ENCODE peak calls at places on chromosomes 16 and 17, in five cellular contexts. One of them, this sample, is unnamed.

GRCh38 chr17:1322014-1322428 is 42.6 kb downstream of the TRARG1 start:
- DNase-seq in stimulated activated CD4-positive, alpha-beta T cell treated with anti-CD3 and anti-CD28 coated beads, Interleukin-1b, Interleukin-23, amount 100 ng/mL, for 48 hours: no peak
- DNase-seq in mucosa of gallbladder: no peak
- DNase-seq in kidney tubule cell: no peak
- DNase-seq in glutamatergic neuron: no peak
- DNase-seq in this sample: no peak

GRCh38 chr17:48456584-48456983 is 26.6 kb upstream of the SKAP1 start:
- DNase-seq in stimulated activated CD4-positive, alpha-beta T cell treated with anti-CD3 and anti-CD28 coated beads, Interleukin-1b, Interleukin-23, amount 100 ng/mL, for 48 hours: peak; percentile 65
- DNase-seq in mucosa of gallbladder: peak; percentile 23
- DNase-seq in kidney tubule cell: peak; percentile 88
- DNase-seq in glutamatergic neuron: no peak
- DNase-seq in this sample: no peak

GRCh38 chr16:86337581-86338402 is 172.5 kb upstream of the FOXF1 start:
- DNase-seq in stimulated activated CD4-positive, alpha-beta T cell treated with anti-CD3 and anti-CD28 coated beads, Interleukin-1b, Interleukin-23, amount 100 ng/mL, for 48 hours: no peak
- DNase-seq in mucosa of gallbladder: no peak
- DNase-seq in kidney tubule cell: no peak
- DNase-seq in glutamatergic neuron: no peak
- DNase-seq in this sample: no peak

GRCh38 chr17:56973520-56973919 is 4.4 kb upstream of the SCPEP1 start:
- DNase-seq in stimulated activated CD4-positive, alpha-beta T cell treated with anti-CD3 and anti-CD28 coated beads, Interleukin-1b, Interleukin-23, amount 100 ng/mL, for 48 hours: no peak
- DNase-seq in mucosa of gallbladder: no peak
- DNase-seq in kidney tubule cell: peak; percentile 6
- DNase-seq in glutamatergic neuron: no peak
- DNase-seq in this sample: no peak

GRCh38 chr16:87850009-87851006 is 19.0 kb downstream of the SLC7A5 start:
- DNase-seq in stimulated activated CD4-positive, alpha-beta T cell treated with anti-CD3 and anti-CD28 coated beads, Interleukin-1b, Interleukin-23, amount 100 ng/mL, for 48 hours: peak; percentile 68
- DNase-seq in mucosa of gallbladder: no peak
- DNase-seq in kidney tubule cell: peak; percentile 63
- DNase-seq in glutamatergic neuron: peak; percentile 87
- DNase-seq in this sample: peak; percentile 81

GRCh38 chr17:40612510-40613244 is 34.9 kb downstream of the SMARCE1 start:
- DNase-seq in stimulated activated CD4-positive, alpha-beta T cell treated with anti-CD3 and anti-CD28 coated beads, Interleukin-1b, Interleukin-23, amount 100 ng/mL, for 48 hours: peak; percentile 73
- DNase-seq in mucosa of gallbladder: no peak
- DNase-seq in kidney tubule cell: peak; percentile 22
- DNase-seq in glutamatergic neuron: no peak
- DNase-seq in this sample: no peak

GRCh38 chr16:50247123-50247905 is 19.0 kb upstream of the ADCY7 start:
- DNase-seq in stimulated activated CD4-positive, alpha-beta T cell treated with anti-CD3 and anti-CD28 coated beads, Interleukin-1b, Interleukin-23, amount 100 ng/mL, for 48 hours: no peak
- DNase-seq in mucosa of gallbladder: no peak
- DNase-seq in kidney tubule cell: no peak
- DNase-seq in glutamatergic neuron: no peak
- DNase-seq in this sample: no peak

GRCh38 chr17:67477687-67478086 is 100.6 kb downstream of the PITPNC1 start:
- DNase-seq in stimulated activated CD4-positive, alpha-beta T cell treated with anti-CD3 and anti-CD28 coated beads, Interleukin-1b, Interleukin-23, amount 100 ng/mL, for 48 hours: peak; percentile 76
- DNase-seq in mucosa of gallbladder: no peak
- DNase-seq in kidney tubule cell: peak; percentile 83
- DNase-seq in glutamatergic neuron: no peak
- DNase-seq in this sample: no peak

GRCh38 chr17:2214047-2214717 is 89.4 kb downstream of the SMG6 start:
- DNase-seq in stimulated activated CD4-positive, alpha-beta T cell treated with anti-CD3 and anti-CD28 coated beads, Interleukin-1b, Interleukin-23, amount 100 ng/mL, for 48 hours: peak; percentile 69
- DNase-seq in mucosa of gallbladder: peak; percentile 45
- DNase-seq in kidney tubule cell: peak; percentile 70
- DNase-seq in glutamatergic neuron: no peak
- DNase-seq in this sample: peak; percentile 25

GRCh38 chr17:57106107-57106835 is 21.2 kb downstream of the AKAP1 start:
- DNase-seq in stimulated activated CD4-positive, alpha-beta T cell treated with anti-CD3 and anti-CD28 coated beads, Interleukin-1b, Interleukin-23, amount 100 ng/mL, for 48 hours: no peak
- DNase-seq in mucosa of gallbladder: no peak
- DNase-seq in kidney tubule cell: peak; percentile 16
- DNase-seq in glutamatergic neuron: no peak
- DNase-seq in this sample: peak; percentile 47

GRCh38 chr16:68951991-68952877 is 108.9 kb downstream of the TANGO6 start:
- DNase-seq in stimulated activated CD4-positive, alpha-beta T cell treated with anti-CD3 and anti-CD28 coated beads, Interleukin-1b, Interleukin-23, amount 100 ng/mL, for 48 hours: no peak
- DNase-seq in mucosa of gallbladder: no peak
- DNase-seq in kidney tubule cell: peak; percentile 82
- DNase-seq in glutamatergic neuron: no peak
- DNase-seq in this sample: no peak

GRCh38 chr17:61396586-61397085 is 3.0 kb upstream of the TBX2 start:
- DNase-seq in stimulated activated CD4-positive, alpha-beta T cell treated with anti-CD3 and anti-CD28 coated beads, Interleukin-1b, Interleukin-23, amount 100 ng/mL, for 48 hours: no peak
- DNase-seq in mucosa of gallbladder: no peak
- DNase-seq in kidney tubule cell: no peak
- DNase-seq in glutamatergic neuron: no peak
- DNase-seq in this sample: no peak

GRCh38 chr16:20851601-20852000 is 45.3 kb downstream of the REXO5 start:
- DNase-seq in stimulated activated CD4-positive, alpha-beta T cell treated with anti-CD3 and anti-CD28 coated beads, Interleukin-1b, Interleukin-23, amount 100 ng/mL, for 48 hours: no peak
- DNase-seq in mucosa of gallbladder: peak; percentile 86
- DNase-seq in kidney tubule cell: peak; percentile 58
- DNase-seq in glutamatergic neuron: no peak
- DNase-seq in this sample: peak; percentile 26

GRCh38 chr17:43790311-43790940 is 10.2 kb downstream of the CFAP97D1 start:
- DNase-seq in stimulated activated CD4-positive, alpha-beta T cell treated with anti-CD3 and anti-CD28 coated beads, Interleukin-1b, Interleukin-23, amount 100 ng/mL, for 48 hours: no peak
- DNase-seq in mucosa of gallbladder: no peak
- DNase-seq in kidney tubule cell: no peak
- DNase-seq in glutamatergic neuron: no peak
- DNase-seq in this sample: no peak

GRCh38 chr16:57179429-57179828 is 6.4 kb downstream of the PSME3IP1 start:
- DNase-seq in stimulated activated CD4-positive, alpha-beta T cell treated with anti-CD3 and anti-CD28 coated beads, Interleukin-1b, Interleukin-23, amount 100 ng/mL, for 48 hours: no peak
- DNase-seq in mucosa of gallbladder: no peak
- DNase-seq in kidney tubule cell: no peak
- DNase-seq in glutamatergic neuron: no peak
- DNase-seq in this sample: no peak

GRCh38 chr16:68267612-68268405 is 3.5 kb downstream of the SLC7A6 start:
- DNase-seq in stimulated activated CD4-positive, alpha-beta T cell treated with anti-CD3 and anti-CD28 coated beads, Interleukin-1b, Interleukin-23, amount 100 ng/mL, for 48 hours: no peak
- DNase-seq in mucosa of gallbladder: no peak
- DNase-seq in kidney tubule cell: no peak
- DNase-seq in glutamatergic neuron: peak; percentile 26
- DNase-seq in this sample: peak; percentile 42

GRCh38 chr16:58094026-58094425 is 35.2 kb downstream of the CFAP20 start:
- DNase-seq in stimulated activated CD4-positive, alpha-beta T cell treated with anti-CD3 and anti-CD28 coated beads, Interleukin-1b, Interleukin-23, amount 100 ng/mL, for 48 hours: no peak
- DNase-seq in mucosa of gallbladder: no peak
- DNase-seq in kidney tubule cell: no peak
- DNase-seq in glutamatergic neuron: no peak
- DNase-seq in this sample: no peak

GRCh38 chr17:42922335-42922734 is 21.7 kb downstream of the G6PC1 start:
- DNase-seq in stimulated activated CD4-positive, alpha-beta T cell treated with anti-CD3 and anti-CD28 coated beads, Interleukin-1b, Interleukin-23, amount 100 ng/mL, for 48 hours: no peak
- DNase-seq in mucosa of gallbladder: no peak
- DNase-seq in kidney tubule cell: no peak
- DNase-seq in glutamatergic neuron: no peak
- DNase-seq in this sample: no peak

GRCh38 chr17:51731941-51732722 is 426.4 kb downstream of the CA10 start:
- DNase-seq in stimulated activated CD4-positive, alpha-beta T cell treated with anti-CD3 and anti-CD28 coated beads, Interleukin-1b, Interleukin-23, amount 100 ng/mL, for 48 hours: no peak
- DNase-seq in mucosa of gallbladder: no peak
- DNase-seq in kidney tubule cell: no peak
- DNase-seq in glutamatergic neuron: no peak
- DNase-seq in this sample: no peak

GRCh38 chr17:57866723-57867122 is 16.9 kb upstream of the MRPS23 start:
- DNase-seq in stimulated activated CD4-positive, alpha-beta T cell treated with anti-CD3 and anti-CD28 coated beads, Interleukin-1b, Interleukin-23, amount 100 ng/mL, for 48 hours: no peak
- DNase-seq in mucosa of gallbladder: no peak
- DNase-seq in kidney tubule cell: no peak
- DNase-seq in glutamatergic neuron: no peak
- DNase-seq in this sample: no peak

GRCh38 chr16:13873835-13874438 is 46.0 kb upstream of the ERCC4 start:
- DNase-seq in stimulated activated CD4-positive, alpha-beta T cell treated with anti-CD3 and anti-CD28 coated beads, Interleukin-1b, Interleukin-23, amount 100 ng/mL, for 48 hours: no peak
- DNase-seq in mucosa of gallbladder: no peak
- DNase-seq in kidney tubule cell: peak; percentile 41
- DNase-seq in glutamatergic neuron: peak; percentile 60
- DNase-seq in this sample: no peak

GRCh38 chr17:57552114-57552601 is 192.9 kb downstream of the CCDC182 start:
- DNase-seq in stimulated activated CD4-positive, alpha-beta T cell treated with anti-CD3 and anti-CD28 coated beads, Interleukin-1b, Interleukin-23, amount 100 ng/mL, for 48 hours: peak; percentile 18
- DNase-seq in mucosa of gallbladder: no peak
- DNase-seq in kidney tubule cell: no peak
- DNase-seq in glutamatergic neuron: peak; percentile 73
- DNase-seq in this sample: no peak

GRCh38 chr17:78671607-78672404 is 94.6 kb upstream of the DNAH17 start:
- DNase-seq in stimulated activated CD4-positive, alpha-beta T cell treated with anti-CD3 and anti-CD28 coated beads, Interleukin-1b, Interleukin-23, amount 100 ng/mL, for 48 hours: no peak
- DNase-seq in mucosa of gallbladder: no peak
- DNase-seq in kidney tubule cell: peak; percentile 30
- DNase-seq in glutamatergic neuron: no peak
- DNase-seq in this sample: no peak

GRCh38 chr17:38761612-38762011 is 9.1 kb downstream of the PSMB3 start:
- DNase-seq in stimulated activated CD4-positive, alpha-beta T cell treated with anti-CD3 and anti-CD28 coated beads, Interleukin-1b, Interleukin-23, amount 100 ng/mL, for 48 hours: peak; percentile 44
- DNase-seq in mucosa of gallbladder: no peak
- DNase-seq in kidney tubule cell: peak; percentile 64
- DNase-seq in glutamatergic neuron: peak; percentile 73
- DNase-seq in this sample: no peak

GRCh38 chr16:80844368-80844767 is 40.0 kb upstream of the CDYL2 start:
- DNase-seq in stimulated activated CD4-positive, alpha-beta T cell treated with anti-CD3 and anti-CD28 coated beads, Interleukin-1b, Interleukin-23, amount 100 ng/mL, for 48 hours: no peak
- DNase-seq in mucosa of gallbladder: no peak
- DNase-seq in kidney tubule cell: no peak
- DNase-seq in glutamatergic neuron: no peak
- DNase-seq in this sample: no peak

GRCh38 chr17:82876149-82876548 is 36.3 kb upstream of the ZNF750 start:
- DNase-seq in stimulated activated CD4-positive, alpha-beta T cell treated with anti-CD3 and anti-CD28 coated beads, Interleukin-1b, Interleukin-23, amount 100 ng/mL, for 48 hours: no peak
- DNase-seq in mucosa of gallbladder: no peak
- DNase-seq in kidney tubule cell: no peak
- DNase-seq in glutamatergic neuron: no peak
- DNase-seq in this sample: no peak

GRCh38 chr16:27703545-27703944 is 153.6 kb downstream of the KATNIP start:
- DNase-seq in stimulated activated CD4-positive, alpha-beta T cell treated with anti-CD3 and anti-CD28 coated beads, Interleukin-1b, Interleukin-23, amount 100 ng/mL, for 48 hours: no peak
- DNase-seq in mucosa of gallbladder: no peak
- DNase-seq in kidney tubule cell: no peak
- DNase-seq in glutamatergic neuron: no peak
- DNase-seq in this sample: no peak

GRCh38 chr16:50259334-50260205 is 6.8 kb upstream of the ADCY7 start:
- DNase-seq in stimulated activated CD4-positive, alpha-beta T cell treated with anti-CD3 and anti-CD28 coated beads, Interleukin-1b, Interleukin-23, amount 100 ng/mL, for 48 hours: no peak
- DNase-seq in mucosa of gallbladder: no peak
- DNase-seq in kidney tubule cell: no peak
- DNase-seq in glutamatergic neuron: peak; percentile 34
- DNase-seq in this sample: no peak

GRCh38 chr17:31825961-31826691 is 32.9 kb downstream of the COPRS start:
- DNase-seq in stimulated activated CD4-positive, alpha-beta T cell treated with anti-CD3 and anti-CD28 coated beads, Interleukin-1b, Interleukin-23, amount 100 ng/mL, for 48 hours: no peak
- DNase-seq in mucosa of gallbladder: no peak
- DNase-seq in kidney tubule cell: peak; percentile 28
- DNase-seq in glutamatergic neuron: no peak
- DNase-seq in this sample: no peak

GRCh38 chr17:9907883-9908648 is 3.0 kb upstream of the RCVRN start:
- DNase-seq in stimulated activated CD4-positive, alpha-beta T cell treated with anti-CD3 and anti-CD28 coated beads, Interleukin-1b, Interleukin-23, amount 100 ng/mL, for 48 hours: no peak
- DNase-seq in mucosa of gallbladder: no peak
- DNase-seq in kidney tubule cell: no peak
- DNase-seq in glutamatergic neuron: no peak
- DNase-seq in this sample: no peak

GRCh38 chr17:386145-386876 is 33.7 kb upstream of the RPH3AL start:
- DNase-seq in stimulated activated CD4-positive, alpha-beta T cell treated with anti-CD3 and anti-CD28 coated beads, Interleukin-1b, Interleukin-23, amount 100 ng/mL, for 48 hours: peak; percentile 63
- DNase-seq in mucosa of gallbladder: peak; percentile 79
- DNase-seq in kidney tubule cell: peak; percentile 69
- DNase-seq in glutamatergic neuron: peak; percentile 91
- DNase-seq in this sample: peak; percentile 62